ENCODE peak calls at places on chromosomes 3 and 15, in seven cellular contexts. P is tibial artery, R is pancreas, U is upper lobe of left lung, I is stomach, Y is upper lobe of right lung, H is endothelial cell of umbilical vein. X is an unnamed sample.

GRCh38 chr15:55993804-55994539 is 560 bp upstream of the NEDD4 start:
- DNase-seq in U (no peak), Y (no peak), H (peak; percentile 70), I (no peak), P (no peak), R (no peak), X (no peak)

GRCh38 chr15:75063338-75063737 is 39.9 kb downstream of the PPCDC start:
- DNase-seq in H (no peak), Y (peak; percentile 31), P (no peak), U (no peak), R (no peak), I (no peak), X (no peak)

GRCh38 chr3:186901135-186901734 is 29.1 kb upstream of the ST6GAL1 start:
- DNase-seq in P (no peak), Y (no peak), I (no peak), R (no peak), U (no peak), H (peak; percentile 56), X (no peak)

GRCh38 chr3:24373198-24373959 is 121.3 kb downstream of the THRB start:
- DNase-seq in I (peak; percentile 58), P (no peak), U (no peak), H (no peak), R (peak; percentile 58), Y (peak; percentile 67), X (peak; percentile 78)

GRCh38 chr3:183217548-183218321 is 35.3 kb upstream of the B3GNT5 start:
- DNase-seq in P (no peak), I (no peak), U (no peak), Y (no peak), R (no peak), H (no peak), X (no peak)

GRCh38 chr3:24042879-24043567 is 97.9 kb downstream of the NR1D2 start:
- DNase-seq in R (no peak), Y (no peak), H (no peak), P (no peak), U (no peak), I (no peak), X (no peak)

GRCh38 chr3:40713795-40714194 is 189.0 kb downstream of the ZNF621 start:
- DNase-seq in P (no peak), H (no peak), R (no peak), I (no peak), U (no peak), Y (no peak), X (no peak)

GRCh38 chr15:70245932-70246622 is 148.4 kb upstream of the TLE3 start:
- DNase-seq in I (peak; percentile 42), Y (peak; percentile 76), U (peak; percentile 75), H (no peak), P (peak; percentile 47), R (no peak), X (peak; percentile 41)

GRCh38 chr3:114674041-114674440 is 380.2 kb downstream of the TIGIT start:
- DNase-seq in Y (no peak), H (no peak), R (no peak), U (no peak), I (no peak), P (no peak), X (no peak)

GRCh38 chr15:60729850-60730458 is 251.0 kb upstream of the ICE2 start:
- DNase-seq in P (no peak), Y (no peak), R (no peak), I (no peak), H (no peak), U (no peak), X (no peak)

GRCh38 chr15:66841953-66842681 is 140.1 kb downstream of the SMAD6 start:
- DNase-seq in R (peak; percentile 83), Y (peak; percentile 94), P (peak; percentile 91), U (peak; percentile 97), H (peak; percentile 93), I (peak; percentile 88), X (peak; percentile 86)

GRCh38 chr15:44735482-44736260 is 657 bp upstream of the TRIM69 start:
- DNase-seq in P (peak; percentile 74), R (no peak), I (no peak), Y (no peak), H (no peak), U (no peak), X (peak; percentile 34)

GRCh38 chr3:177934001-177934891 is 602.0 kb upstream of the KCNMB2 start:
- DNase-seq in R (no peak), P (no peak), U (no peak), Y (no peak), H (peak; percentile 12), I (no peak), X (no peak)

GRCh38 chr3:169091196-169091595 is 572.3 kb downstream of the MECOM start:
- DNase-seq in U (no peak), Y (no peak), H (no peak), I (no peak), R (no peak), P (no peak), X (no peak)

GRCh38 chr3:98551754-98552153 is 20.0 kb downstream of the GPR15 start:
- DNase-seq in I (no peak), Y (no peak), H (no peak), U (no peak), R (no peak), P (no peak), X (no peak)

GRCh38 chr15:94576889-94577533 is 345.6 kb downstream of the MCTP2 start:
- DNase-seq in H (peak; percentile 28), U (no peak), I (peak; percentile 31), R (peak; percentile 5), P (no peak), Y (no peak), X (no peak)

GRCh38 chr3:107969994-107970896 is 120.6 kb downstream of the CD47 start:
- DNase-seq in I (no peak), R (peak; percentile 47), H (peak; percentile 92), P (no peak), U (peak; percentile 25), Y (no peak), X (no peak)

GRCh38 chr15:98519767-98520166 is 128.6 kb upstream of the IGF1R start:
- DNase-seq in Y (no peak), I (no peak), R (no peak), P (no peak), U (no peak), H (no peak), X (no peak)

GRCh38 chr15:66593219-66593780 is 27.5 kb upstream of the LCTL start:
- DNase-seq in U (no peak), R (no peak), P (no peak), H (no peak), Y (no peak), I (no peak), X (no peak)

GRCh38 chr15:69591905-69592508 is 139.4 kb downstream of the RPLP1 start:
- DNase-seq in Y (no peak), R (peak; percentile 41), H (no peak), U (no peak), I (no peak), P (no peak), X (no peak)

GRCh38 chr3:52294320-52295150 is 6.9 kb downstream of the GLYCTK start:
- DNase-seq in U (no peak), Y (no peak), R (no peak), P (no peak), H (no peak), I (no peak), X (no peak)

GRCh38 chr3:25472747-25473146 is 44.7 kb downstream of the RARB start:
- DNase-seq in I (no peak), U (no peak), R (no peak), P (no peak), H (no peak), Y (no peak), X (no peak)

GRCh38 chr3:135499426-135499825 is 466.1 kb upstream of the PPP2R3A start:
- DNase-seq in R (no peak), Y (no peak), I (no peak), H (no peak), P (no peak), U (no peak), X (no peak)
- H3K27me3 ChIP-seq in R (no peaks in the 10 kb centered on the region), Y (peaks cover 5% of the 10 kb centered on the region), I (peaks cover 4% of the 10 kb centered on the region), H (no peaks in the 10 kb centered on the region), P (peaks cover 3% of the 10 kb centered on the region), U (no peaks in the 10 kb centered on the region), X (peaks cover 77% of the 10 kb centered on the region)

GRCh38 chr3:194212869-194213320 is 76.9 kb downstream of the HES1 start:
- DNase-seq in R (no peak), H (no peak), Y (no peak), P (no peak), I (no peak), U (no peak), X (no peak)
- H3K4me1 ChIP-seq in R (no peaks in the 10 kb centered on the region), H (peaks cover 9% of the 10 kb centered on the region), Y (no peaks in the 10 kb centered on the region), P (no peaks in the 10 kb centered on the region), I (peaks cover 11% of the 10 kb centered on the region), U (peaks cover 11% of the 10 kb centered on the region), X (peaks cover 7% of the 10 kb centered on the region)

DNA sequence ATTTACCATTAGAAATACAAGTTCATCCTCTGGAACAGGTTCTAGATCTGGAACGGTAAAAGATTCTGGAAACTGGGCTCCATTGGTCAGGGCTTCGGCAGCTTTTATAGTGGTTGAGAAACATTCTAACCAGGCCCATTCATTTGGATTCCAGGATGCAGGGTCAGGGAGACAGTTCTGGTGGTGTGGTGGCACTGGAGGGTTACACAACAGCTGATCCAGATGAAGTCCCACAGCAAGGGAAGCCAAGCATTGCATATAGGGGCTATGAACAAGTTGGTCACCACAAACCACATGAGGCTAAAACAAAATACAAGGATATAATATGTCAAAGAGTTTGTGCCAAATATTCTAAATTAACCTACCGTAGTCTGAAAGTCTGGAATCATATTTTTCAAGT is 43.0 kb downstream of the FBXL22 start:
- DNase-seq in R (no peak), P (no peak), H (no peak), I (no peak), U (no peak), Y (no peak), X (no peak)
- H3K27me3 ChIP-seq in R (no peaks in the 10 kb centered on the region), P (no peaks in the 10 kb centered on the region), H (no peaks in the 10 kb centered on the region), I (no peaks in the 10 kb centered on the region), U (no peaks in the 10 kb centered on the region), Y (no peaks in the 10 kb centered on the region), X (no peaks in the 10 kb centered on the region)

GRCh38 chr3:167835953-167836352 is 100.4 kb downstream of the SERPINI1 start:
- DNase-seq in H (no peak), R (no peak), P (no peak), Y (no peak), U (no peak), I (no peak), X (no peak)
- H3K4me1 ChIP-seq in H (no peaks in the 10 kb centered on the region), R (no peaks in the 10 kb centered on the region), P (no peaks in the 10 kb centered on the region), Y (no peaks in the 10 kb centered on the region), U (no peaks in the 10 kb centered on the region), I (no peaks in the 10 kb centered on the region), X (peaks cover 12% of the 10 kb centered on the region)

GRCh38 chr3:194307849-194308248 is 43.3 kb downstream of the CPN2 start:
- DNase-seq in H (no peak), P (no peak), I (no peak), R (no peak), Y (peak; percentile 35), U (no peak), X (no peak)
- H3K27me3 ChIP-seq in H (peaks cover 2% of the 10 kb centered on the region), P (peaks cover 36% of the 10 kb centered on the region), I (no peaks in the 10 kb centered on the region), R (no peaks in the 10 kb centered on the region), Y (no peaks in the 10 kb centered on the region), U (no peaks in the 10 kb centered on the region), X (peaks cover 39% of the 10 kb centered on the region)

DNA sequence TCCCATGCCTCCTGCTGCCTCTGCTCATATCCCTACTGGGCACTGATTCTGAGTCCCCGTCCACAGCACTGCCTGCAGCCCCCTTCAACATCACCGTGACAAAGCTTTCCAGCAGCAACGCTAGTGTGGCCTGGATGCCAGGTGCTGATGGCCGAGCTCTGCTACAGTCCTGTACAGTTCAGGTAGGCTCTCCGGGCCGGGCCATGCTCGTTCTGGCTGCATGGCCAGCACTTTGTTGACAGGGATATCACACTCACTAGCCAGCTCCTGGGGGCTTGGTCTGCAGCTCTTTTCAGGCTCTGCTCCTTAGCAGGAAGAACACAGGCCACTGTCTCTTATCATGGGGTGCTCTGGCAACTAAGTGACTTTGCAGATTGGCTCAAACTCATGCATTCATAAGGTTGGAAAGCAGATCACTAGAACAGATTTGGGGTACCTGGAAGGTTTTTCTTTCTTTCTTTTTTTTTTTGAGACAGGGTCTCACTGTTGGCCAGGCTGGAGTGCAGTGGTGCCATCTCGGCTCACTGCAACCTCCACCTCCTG is 6.0 kb downstream of the TYRO3 start:
- DNase-seq in Y (no peak), I (no peak), U (no peak), R (no peak), P (no peak), H (no peak), X (no peak)
- H3K4me1 ChIP-seq in Y (peaks cover 23% of the 10 kb centered on the region), I (peaks cover 38% of the 10 kb centered on the region), U (peaks cover under 1% of the 10 kb centered on the region), R (no peaks in the 10 kb centered on the region), P (peaks cover under 1% of the 10 kb centered on the region), H (no peaks in the 10 kb centered on the region), X (peaks cover 14% of the 10 kb centered on the region)